ENCODE peak calls at places on chromosomes 12 and 14, in six cellular contexts. O is A549, C is HepG2, A is GM12878, N is endothelial cell of umbilical vein, Q is K562. B is an unnamed sample.

GRCh38 chr12:11801643-11802042 is 152.2 kb downstream of the ETV6 start:
- DNase-seq in C (no peak), Q (no peak), N (no peak), O (no peak), A (no peak), B (peak)

GRCh38 chr12:22275847-22276246 is 58.7 kb downstream of the ST8SIA1 start:
- DNase-seq in C (no peak), A (no peak), N (peak), Q (no peak), O (peak), B (no peak)

GRCh38 chr14:72172075-72172474 is 239.8 kb downstream of the RGS6 start:
- DNase-seq in O (no peak), Q (no peak), C (no peak), N (no peak), A (no peak), B (no peak)

GRCh38 chr12:46788247-46788887 is 37.4 kb downstream of the SLC38A4 start:
- DNase-seq in O (no peak), A (no peak), Q (no peak), C (no peak), N (peak), B (no peak)

GRCh38 chr12:55829967-55830600 is 697 bp upstream of the DNAJC14 start:
- DNase-seq in N (peak), O (peak), A (no peak), C (no peak), Q (peak), B (no peak)

GRCh38 chr12:122111070-122111750 is 32.7 kb downstream of the MLXIP start:
- DNase-seq in N (no peak), Q (no peak), C (no peak), A (no peak), O (no peak), B (no peak)

GRCh38 chr12:132600048-132601032 is 10.0 kb downstream of the LRCOL1 start:
- DNase-seq in N (peak), A (no peak), C (peak), O (peak), Q (peak), B (peak)

GRCh38 chr12:3367750-3368444 is 123.1 kb upstream of the PRMT8 start:
- DNase-seq in O (no peak), A (no peak), Q (no peak), C (no peak), N (no peak), B (no peak)

GRCh38 chr12:132520421-132521199 is 30.7 kb downstream of the FBRSL1 start:
- DNase-seq in N (no peak), C (no peak), Q (no peak), A (no peak), O (no peak), B (peak)

GRCh38 chr12:108734200-108734906 is 3.0 kb upstream of the CORO1C start:
- DNase-seq in A (peak), Q (peak), O (peak), C (peak), N (peak), B (peak)

GRCh38 chr12:88342434-88342833 is 200.3 kb downstream of the TMTC3 start:
- DNase-seq in N (no peak), C (no peak), Q (no peak), O (no peak), A (no peak), B (no peak)

GRCh38 chr14:74014299-74014698 is 4.8 kb downstream of the ENTPD5 start:
- DNase-seq in A (no peak), Q (no peak), O (no peak), N (no peak), C (peak), B (peak)

GRCh38 chr12:110794623-110795280 is 52.0 kb upstream of the CCDC63 start:
- DNase-seq in Q (peak), N (no peak), O (no peak), A (no peak), C (no peak), B (no peak)

GRCh38 chr12:4026476-4026875 is 153.3 kb upstream of the PARP11 start:
- DNase-seq in C (no peak), Q (no peak), A (no peak), O (no peak), N (no peak), B (no peak)

GRCh38 chr12:88153959-88154358 is 11.9 kb downstream of the TMTC3 start:
- DNase-seq in A (no peak), Q (no peak), O (no peak), N (peak), C (peak), B (peak)

GRCh38 chr14:37061697-37062096 is 110.7 kb downstream of the SLC25A21 start:
- DNase-seq in O (no peak), C (no peak), N (no peak), A (no peak), Q (no peak), B (no peak)

GRCh38 chr12:40225337-40225983 is 663 bp downstream of the LRRK2 start:
- DNase-seq in Q (no peak), C (no peak), A (no peak), O (no peak), N (no peak), B (no peak)

GRCh38 chr12:40222247-40222646 is 2.5 kb upstream of the LRRK2 start:
- DNase-seq in A (no peak), Q (no peak), N (no peak), C (no peak), O (no peak), B (peak)

GRCh38 chr12:40225984-40226602 is 1.3 kb downstream of the LRRK2 start:
- DNase-seq in C (no peak), N (no peak), Q (no peak), A (peak), O (no peak), B (peak)

GRCh38 chr12:40226652-40227051 is 1.9 kb downstream of the LRRK2 start:
- DNase-seq in Q (peak), C (no peak), A (no peak), N (peak), O (peak), B (peak)

GRCh38 chr12:40224439-40225291 is at the start of gene LRRK2:
- DNase-seq in C (no peak), O (peak), A (no peak), Q (peak), N (peak), B (peak)
- TF ChIP-seq POLR2A in C (no peak), O (peak), A (peak), Q (no peak), N (no peak), B (peak)

GRCh38 chr12:85076688-85077430 is 40.7 kb downstream of the LRRIQ1 start:
- DNase-seq in O (peak), Q (peak), N (peak), C (peak), A (no peak), B (peak)
- TF ChIP-seq MYC in O (no peak), Q (no peak), N (no peak), C (no peak), A (no peak), B (no peak)

DNA sequence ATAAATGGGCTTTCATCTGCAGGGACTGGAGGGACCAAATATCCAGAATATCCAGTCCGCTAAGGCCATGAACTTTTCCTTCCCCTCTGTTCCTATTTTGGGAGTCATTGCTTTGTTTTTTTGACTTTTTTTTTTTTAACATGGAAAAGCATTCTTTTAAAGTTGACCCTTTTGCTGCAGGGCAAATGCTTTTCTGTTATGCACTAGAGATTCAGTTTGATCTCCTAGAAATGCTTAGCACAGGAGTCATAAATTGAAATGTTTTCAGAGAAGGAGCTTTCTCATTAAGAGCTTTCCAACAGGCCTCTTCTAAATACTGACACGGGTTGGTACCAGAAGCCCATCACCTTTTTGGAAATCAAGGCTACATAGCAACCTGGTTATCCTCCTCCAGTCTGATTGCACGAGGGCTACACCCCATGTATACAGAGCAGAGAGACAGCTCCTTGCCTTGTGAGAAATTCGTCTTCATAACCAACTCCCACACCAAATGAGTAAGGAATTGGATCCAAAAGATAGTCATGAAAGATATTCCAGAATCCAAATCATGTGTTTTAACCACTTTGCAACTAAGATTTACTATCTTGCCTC is 389.6 kb downstream of the ZFP36L1 start:
- DNase-seq in O (no peak), C (no peak), Q (no peak), A (no peak), N (peak), B (no peak)
- H3K4me3 ChIP-seq in O (no peak), C (no peak), Q (no peak), A (peak), N (no peak), B (no peak)

GRCh38 chr12:10641735-10642500 is 28.5 kb upstream of the MAGOHB start:
- DNase-seq in Q (no peak), O (no peak), C (no peak), N (peak), A (no peak), B (no peak)
- TF ChIP-seq POLR2A in Q (no peak), O (no peak), C (no peak), N (peak), A (no peak), B (no peak)

DNA sequence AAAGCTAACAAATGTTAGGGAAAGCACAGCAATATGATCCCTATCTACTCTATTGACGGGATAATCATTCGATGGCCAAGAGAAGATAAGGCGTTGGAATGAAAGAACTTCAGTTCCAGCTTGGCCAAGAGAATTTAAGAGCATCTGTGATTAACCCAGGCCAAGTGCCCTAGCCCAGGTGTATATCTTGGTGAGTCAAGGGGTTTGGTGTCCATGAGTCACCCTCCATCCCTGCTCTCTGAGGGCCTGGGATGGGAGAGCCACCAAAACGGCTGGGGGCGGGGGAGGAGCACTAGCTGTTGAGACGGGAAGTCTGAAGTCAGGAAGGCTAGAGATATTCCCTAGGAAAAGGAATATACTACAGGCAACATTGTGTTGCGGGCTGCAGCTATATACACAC is 13.0 kb downstream of the TBPL2 start:
- DNase-seq in O (no peak), C (no peak), Q (peak), A (no peak), N (no peak), B (no peak)
- TF ChIP-seq MYC in O (no peak), C (no peak), Q (no peak), A (no peak), N (no peak), B (no peak)

GRCh38 chr14:104676130-104676693 is 13.2 kb upstream of the INF2 start:
- DNase-seq in A (no peak), N (no peak), C (no peak), O (no peak), Q (no peak), B (no peak)
- H3K4me3 ChIP-seq in A (no peak), N (no peak), C (no peak), O (no peak), Q (no peak), B (no peak)

GRCh38 chr12:95549392-95550084 is 1.7 kb downstream of the USP44 start:
- DNase-seq in Q (no peak), O (no peak), C (no peak), N (no peak), A (no peak), B (no peak)

GRCh38 chr12:95547522-95548055 is 3.7 kb downstream of the USP44 start:
- DNase-seq in O (no peak), A (no peak), N (no peak), Q (peak), C (no peak), B (no peak)

GRCh38 chr12:95548056-95548538 is 3.2 kb downstream of the USP44 start:
- DNase-seq in C (no peak), N (peak), Q (peak), O (no peak), A (no peak), B (no peak)

GRCh38 chr12:95546491-95546813 is 4.8 kb downstream of the USP44 start:
- DNase-seq in O (no peak), C (no peak), A (no peak), N (no peak), Q (peak), B (no peak)

GRCh38 chr12:95548539-95549391 is 2.5 kb downstream of the USP44 start:
- DNase-seq in O (peak), Q (peak), C (no peak), A (no peak), N (peak), B (no peak)
- TF ChIP-seq POLR2A in O (peak), Q (peak), C (no peak), A (peak), N (peak), B (no peak)

GRCh38 chr14:64574370-64575115 is 24.8 kb downstream of the PPP1R36 start:
- DNase-seq in N (no peak), O (no peak), C (no peak), A (no peak), Q (no peak), B (no peak)

GRCh38 chr14:64577211-64577610 is 27.4 kb downstream of the PPP1R36 start:
- DNase-seq in C (no peak), O (no peak), N (no peak), A (no peak), Q (no peak), B (no peak)

GRCh38 chr14:64569108-64570045 is 19.6 kb downstream of the PPP1R36 start:
- DNase-seq in Q (no peak), C (peak), O (peak), A (no peak), N (peak), B (no peak)

DNA sequence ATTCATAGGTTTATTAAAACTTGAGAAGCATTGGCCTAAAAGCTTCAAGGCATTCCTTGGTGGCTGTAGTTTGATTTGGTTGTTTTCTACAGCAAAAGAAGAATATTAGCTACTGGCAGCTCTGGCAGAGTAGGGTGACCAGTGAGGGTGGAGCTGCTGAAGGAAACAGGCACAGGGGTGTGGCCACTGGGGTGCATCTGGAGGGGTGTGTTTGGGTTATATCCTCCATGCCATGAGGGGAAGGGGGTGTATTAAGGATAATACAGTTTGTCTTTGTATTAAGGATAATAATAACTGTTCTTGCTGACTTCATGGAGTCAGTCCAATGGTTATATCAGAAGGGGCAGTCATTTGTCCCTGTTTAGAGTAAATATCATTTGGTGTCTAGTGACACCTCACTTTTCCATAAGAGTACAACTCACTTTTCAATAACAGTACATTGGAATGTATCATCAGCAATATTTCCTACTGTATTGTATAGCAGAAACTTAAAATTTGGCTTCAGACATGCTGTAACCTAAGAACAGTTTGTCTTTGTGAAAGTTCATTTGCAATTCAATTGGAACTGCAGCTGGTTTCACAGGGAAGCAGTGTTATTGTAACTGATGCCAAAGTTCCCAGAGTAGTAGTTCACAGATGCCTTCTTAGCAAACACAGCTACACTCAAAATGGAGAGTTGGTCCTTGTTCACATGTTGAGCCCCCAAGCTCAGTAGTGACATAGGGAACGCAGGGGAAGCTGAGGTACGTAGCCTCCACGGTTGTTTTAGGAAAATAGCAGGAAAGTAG is 23.2 kb downstream of the PPP1R36 start:
- DNase-seq in O (no peak), C (no peak), N (no peak), A (no peak), Q (no peak), B (no peak)
- TF ChIP-seq MYC in O (no peak), C (no peak), N (no peak), A (no peak), Q (no peak), B (no peak)

DNA sequence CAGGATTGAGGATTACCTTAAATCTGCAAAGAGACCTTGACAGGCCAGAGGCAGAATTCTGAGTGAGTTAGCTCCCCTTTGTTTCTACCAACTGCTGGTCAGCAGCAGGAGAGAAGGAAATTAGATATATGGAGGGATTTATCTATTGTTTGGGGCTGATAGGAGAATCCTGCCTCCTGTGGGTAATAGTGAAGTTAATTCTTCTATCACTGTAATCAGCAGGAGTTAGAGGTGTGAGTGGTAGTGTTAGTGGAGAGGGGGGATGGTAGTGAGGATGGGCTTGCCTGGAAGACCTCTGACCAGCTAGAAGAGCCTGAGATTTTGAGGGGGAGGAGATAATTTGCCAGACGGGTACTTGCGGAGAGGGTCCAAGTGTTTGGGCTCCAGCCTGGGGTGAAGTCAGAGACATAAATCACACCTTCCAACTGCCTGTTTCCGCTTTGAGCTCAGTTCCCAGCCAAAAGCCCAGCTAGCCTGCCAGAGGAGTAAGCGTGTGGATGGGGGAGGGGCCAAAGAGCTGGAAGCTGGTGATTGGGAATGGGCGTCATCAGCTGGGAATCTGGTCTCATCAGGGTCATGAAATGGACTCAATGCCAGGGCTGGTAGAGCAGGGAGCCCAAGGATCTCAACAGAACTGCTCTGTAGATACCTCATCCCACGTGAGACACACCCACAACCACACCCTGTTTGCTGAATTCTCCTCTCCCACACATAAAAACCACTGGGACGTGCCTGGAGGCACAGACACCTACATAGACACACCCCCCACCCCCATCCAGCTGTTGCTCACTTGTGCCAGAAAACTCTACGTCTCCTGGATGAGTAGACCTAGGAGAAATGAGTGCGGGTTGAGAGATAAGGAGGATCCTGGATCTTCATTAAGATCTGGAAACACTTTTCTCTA is 13.1 kb upstream of the ITGA5 start:
- DNase-seq in O (no peak), C (no peak), N (peak), A (no peak), Q (peak), B (peak)
- H3K4me3 ChIP-seq in O (no peak), C (no peak), N (peak), A (no peak), Q (no peak), B (no peak)

GRCh38 chr14:93206793-93207467 is at the start of the genes GON7 and UBR7:
- DNase-seq in A (peak), O (peak), C (peak), Q (peak), N (peak), B (peak)
- TF ChIP-seq POLR2A in A (peak), O (peak), C (peak), Q (peak), N (peak), B (peak)

B was measured in NB4.